ENCODE peak calls at places on chromosomes 12 and 14, in eight cellular contexts. One of them, this sample, is unnamed.

GRCh38 chr12:131620946-131621681 is 89.8 kb upstream of the SFSWAP start:
- DNase-seq in PC-3: no peak
- DNase-seq in testis: peak
- DNase-seq in GM04503: no peak
- DNase-seq in heart right ventricle: no peak
- DNase-seq in stimulated activated CD4-positive, alpha-beta T cell treated with anti-CD3 and anti-CD28 coated beads, Interleukin-4, amount 100 ng/mL, for 1 hour: no peak
- DNase-seq in NCI-H2081: no peak
- DNase-seq in Calu3: no peak
- DNase-seq in this sample: no peak

GRCh38 chr12:98856897-98857540 is 211.9 kb downstream of the APAF1 start:
- DNase-seq in Calu3: no peak
- DNase-seq in GM04503: no peak
- DNase-seq in testis: no peak
- DNase-seq in NCI-H2081: peak
- DNase-seq in heart right ventricle: no peak
- DNase-seq in stimulated activated CD4-positive, alpha-beta T cell treated with anti-CD3 and anti-CD28 coated beads, Interleukin-4, amount 100 ng/mL, for 1 hour: no peak
- DNase-seq in PC-3: peak
- DNase-seq in this sample: no peak

GRCh38 chr12:92509156-92509758 is 193.5 kb upstream of the PLEKHG7 start:
- DNase-seq in Calu3: no peak
- DNase-seq in NCI-H2081: no peak
- DNase-seq in PC-3: peak
- DNase-seq in GM04503: no peak
- DNase-seq in testis: no peak
- DNase-seq in heart right ventricle: no peak
- DNase-seq in stimulated activated CD4-positive, alpha-beta T cell treated with anti-CD3 and anti-CD28 coated beads, Interleukin-4, amount 100 ng/mL, for 1 hour: no peak
- DNase-seq in this sample: no peak

GRCh38 chr14:95993768-95994592 is 45.2 kb upstream of the C14orf132 start:
- DNase-seq in testis: peak
- DNase-seq in Calu3: peak
- DNase-seq in stimulated activated CD4-positive, alpha-beta T cell treated with anti-CD3 and anti-CD28 coated beads, Interleukin-4, amount 100 ng/mL, for 1 hour: no peak
- DNase-seq in GM04503: no peak
- DNase-seq in PC-3: peak
- DNase-seq in heart right ventricle: no peak
- DNase-seq in NCI-H2081: peak
- DNase-seq in this sample: peak

GRCh38 chr14:64960762-64961276 is 11.3 kb downstream of the RAB15 start:
- DNase-seq in PC-3: no peak
- DNase-seq in testis: no peak
- DNase-seq in GM04503: no peak
- DNase-seq in heart right ventricle: no peak
- DNase-seq in stimulated activated CD4-positive, alpha-beta T cell treated with anti-CD3 and anti-CD28 coated beads, Interleukin-4, amount 100 ng/mL, for 1 hour: no peak
- DNase-seq in NCI-H2081: peak
- DNase-seq in Calu3: no peak
- DNase-seq in this sample: no peak

GRCh38 chr14:36647827-36648753 is 13.6 kb upstream of the PAX9 start:
- DNase-seq in NCI-H2081: peak
- DNase-seq in stimulated activated CD4-positive, alpha-beta T cell treated with anti-CD3 and anti-CD28 coated beads, Interleukin-4, amount 100 ng/mL, for 1 hour: no peak
- DNase-seq in heart right ventricle: no peak
- DNase-seq in GM04503: no peak
- DNase-seq in PC-3: peak
- DNase-seq in testis: peak
- DNase-seq in Calu3: peak
- DNase-seq in this sample: no peak

GRCh38 chr14:78164226-78164853 is 5.8 kb upstream of the NRXN3 start:
- DNase-seq in heart right ventricle: no peak
- DNase-seq in GM04503: no peak
- DNase-seq in stimulated activated CD4-positive, alpha-beta T cell treated with anti-CD3 and anti-CD28 coated beads, Interleukin-4, amount 100 ng/mL, for 1 hour: no peak
- DNase-seq in PC-3: peak
- DNase-seq in testis: peak
- DNase-seq in NCI-H2081: peak
- DNase-seq in Calu3: peak
- DNase-seq in this sample: no peak

GRCh38 chr14:53810221-53810620 is 146.4 kb downstream of the BMP4 start:
- DNase-seq in stimulated activated CD4-positive, alpha-beta T cell treated with anti-CD3 and anti-CD28 coated beads, Interleukin-4, amount 100 ng/mL, for 1 hour: no peak
- DNase-seq in NCI-H2081: no peak
- DNase-seq in testis: no peak
- DNase-seq in Calu3: no peak
- DNase-seq in PC-3: no peak
- DNase-seq in heart right ventricle: no peak
- DNase-seq in GM04503: no peak
- DNase-seq in this sample: no peak

GRCh38 chr12:5417500-5417899 is 14.4 kb upstream of the NTF3 start:
- DNase-seq in testis: no peak
- DNase-seq in Calu3: no peak
- DNase-seq in GM04503: no peak
- DNase-seq in PC-3: no peak
- DNase-seq in stimulated activated CD4-positive, alpha-beta T cell treated with anti-CD3 and anti-CD28 coated beads, Interleukin-4, amount 100 ng/mL, for 1 hour: no peak
- DNase-seq in NCI-H2081: no peak
- DNase-seq in heart right ventricle: no peak
- DNase-seq in this sample: no peak

GRCh38 chr12:102522768-102523167 is 42.4 kb upstream of the IGF1 start:
- DNase-seq in NCI-H2081: no peak
- DNase-seq in stimulated activated CD4-positive, alpha-beta T cell treated with anti-CD3 and anti-CD28 coated beads, Interleukin-4, amount 100 ng/mL, for 1 hour: no peak
- DNase-seq in GM04503: no peak
- DNase-seq in Calu3: no peak
- DNase-seq in PC-3: no peak
- DNase-seq in testis: no peak
- DNase-seq in heart right ventricle: no peak
- DNase-seq in this sample: no peak

GRCh38 chr14:64232095-64232830 is 61.9 kb downstream of the ESR2 start:
- DNase-seq in testis: no peak
- DNase-seq in PC-3: peak
- DNase-seq in stimulated activated CD4-positive, alpha-beta T cell treated with anti-CD3 and anti-CD28 coated beads, Interleukin-4, amount 100 ng/mL, for 1 hour: no peak
- DNase-seq in heart right ventricle: no peak
- DNase-seq in Calu3: no peak
- DNase-seq in GM04503: no peak
- DNase-seq in NCI-H2081: no peak
- DNase-seq in this sample: peak

GRCh38 chr12:96368233-96368632 is 32.0 kb downstream of the CDK17 start:
- DNase-seq in NCI-H2081: peak
- DNase-seq in testis: no peak
- DNase-seq in Calu3: no peak
- DNase-seq in GM04503: no peak
- DNase-seq in PC-3: no peak
- DNase-seq in stimulated activated CD4-positive, alpha-beta T cell treated with anti-CD3 and anti-CD28 coated beads, Interleukin-4, amount 100 ng/mL, for 1 hour: no peak
- DNase-seq in heart right ventricle: no peak
- DNase-seq in this sample: no peak

GRCh38 chr14:88013750-88014349 is 8.9 kb downstream of the GPR65 start:
- DNase-seq in Calu3: peak
- DNase-seq in PC-3: peak
- DNase-seq in GM04503: no peak
- DNase-seq in stimulated activated CD4-positive, alpha-beta T cell treated with anti-CD3 and anti-CD28 coated beads, Interleukin-4, amount 100 ng/mL, for 1 hour: peak
- DNase-seq in NCI-H2081: peak
- DNase-seq in heart right ventricle: peak
- DNase-seq in testis: peak
- DNase-seq in this sample: peak

GRCh38 chr14:89378119-89378518 is 38.9 kb downstream of the FOXN3 start:
- DNase-seq in PC-3: no peak
- DNase-seq in Calu3: no peak
- DNase-seq in testis: peak
- DNase-seq in heart right ventricle: no peak
- DNase-seq in NCI-H2081: no peak
- DNase-seq in stimulated activated CD4-positive, alpha-beta T cell treated with anti-CD3 and anti-CD28 coated beads, Interleukin-4, amount 100 ng/mL, for 1 hour: peak
- DNase-seq in GM04503: no peak
- DNase-seq in this sample: peak

GRCh38 chr14:105067140-105067968 is 2.1 kb upstream of the GPR132 start:
- DNase-seq in Calu3: no peak
- DNase-seq in testis: no peak
- DNase-seq in GM04503: no peak
- DNase-seq in stimulated activated CD4-positive, alpha-beta T cell treated with anti-CD3 and anti-CD28 coated beads, Interleukin-4, amount 100 ng/mL, for 1 hour: peak
- DNase-seq in NCI-H2081: no peak
- DNase-seq in heart right ventricle: no peak
- DNase-seq in PC-3: peak
- DNase-seq in this sample: peak

GRCh38 chr12:113684053-113684907 is 212.6 kb upstream of the LHX5 start:
- DNase-seq in Calu3: no peak
- DNase-seq in PC-3: peak
- DNase-seq in testis: no peak
- DNase-seq in GM04503: no peak
- DNase-seq in heart right ventricle: no peak
- DNase-seq in NCI-H2081: no peak
- DNase-seq in stimulated activated CD4-positive, alpha-beta T cell treated with anti-CD3 and anti-CD28 coated beads, Interleukin-4, amount 100 ng/mL, for 1 hour: no peak
- DNase-seq in this sample: no peak

GRCh38 chr12:76274699-76275098 is 73.5 kb downstream of the BBS10 start:
- DNase-seq in testis: no peak
- DNase-seq in NCI-H2081: no peak
- DNase-seq in stimulated activated CD4-positive, alpha-beta T cell treated with anti-CD3 and anti-CD28 coated beads, Interleukin-4, amount 100 ng/mL, for 1 hour: no peak
- DNase-seq in GM04503: peak
- DNase-seq in Calu3: no peak
- DNase-seq in PC-3: no peak
- DNase-seq in heart right ventricle: no peak
- DNase-seq in this sample: peak

GRCh38 chr12:109157986-109158385 is 41.6 kb downstream of the ACACB start:
- DNase-seq in NCI-H2081: no peak
- DNase-seq in stimulated activated CD4-positive, alpha-beta T cell treated with anti-CD3 and anti-CD28 coated beads, Interleukin-4, amount 100 ng/mL, for 1 hour: no peak
- DNase-seq in testis: no peak
- DNase-seq in PC-3: no peak
- DNase-seq in heart right ventricle: no peak
- DNase-seq in Calu3: no peak
- DNase-seq in GM04503: no peak
- DNase-seq in this sample: no peak

GRCh38 chr14:75648066-75648838 is 12.4 kb downstream of the ERG28 start:
- DNase-seq in PC-3: peak
- DNase-seq in stimulated activated CD4-positive, alpha-beta T cell treated with anti-CD3 and anti-CD28 coated beads, Interleukin-4, amount 100 ng/mL, for 1 hour: no peak
- DNase-seq in GM04503: peak
- DNase-seq in Calu3: no peak
- DNase-seq in heart right ventricle: peak
- DNase-seq in NCI-H2081: no peak
- DNase-seq in testis: peak
- DNase-seq in this sample: peak

GRCh38 chr14:103854017-103854808 is 6.8 kb upstream of the PPP1R13B start:
- DNase-seq in PC-3: peak
- DNase-seq in testis: no peak
- DNase-seq in GM04503: no peak
- DNase-seq in Calu3: no peak
- DNase-seq in NCI-H2081: no peak
- DNase-seq in stimulated activated CD4-positive, alpha-beta T cell treated with anti-CD3 and anti-CD28 coated beads, Interleukin-4, amount 100 ng/mL, for 1 hour: no peak
- DNase-seq in heart right ventricle: no peak
- DNase-seq in this sample: no peak

GRCh38 chr12:62724947-62725447 is 210.0 kb downstream of the PPM1H start:
- DNase-seq in heart right ventricle: no peak
- DNase-seq in testis: no peak
- DNase-seq in Calu3: peak
- DNase-seq in NCI-H2081: no peak
- DNase-seq in GM04503: peak
- DNase-seq in PC-3: peak
- DNase-seq in stimulated activated CD4-positive, alpha-beta T cell treated with anti-CD3 and anti-CD28 coated beads, Interleukin-4, amount 100 ng/mL, for 1 hour: no peak
- DNase-seq in this sample: peak

GRCh38 chr14:71135496-71135895 is 228.2 kb downstream of the PCNX1 start:
- DNase-seq in heart right ventricle: no peak
- DNase-seq in stimulated activated CD4-positive, alpha-beta T cell treated with anti-CD3 and anti-CD28 coated beads, Interleukin-4, amount 100 ng/mL, for 1 hour: no peak
- DNase-seq in NCI-H2081: no peak
- DNase-seq in Calu3: no peak
- DNase-seq in PC-3: no peak
- DNase-seq in testis: no peak
- DNase-seq in GM04503: no peak
- DNase-seq in this sample: no peak

GRCh38 chr14:103576371-103577024 is 13.7 kb downstream of the COA8 start:
- DNase-seq in heart right ventricle: peak
- DNase-seq in stimulated activated CD4-positive, alpha-beta T cell treated with anti-CD3 and anti-CD28 coated beads, Interleukin-4, amount 100 ng/mL, for 1 hour: no peak
- DNase-seq in Calu3: peak
- DNase-seq in testis: peak
- DNase-seq in GM04503: peak
- DNase-seq in PC-3: peak
- DNase-seq in NCI-H2081: peak
- DNase-seq in this sample: peak

GRCh38 chr12:79681008-79681590 is 9.7 kb downstream of the PAWR start:
- DNase-seq in NCI-H2081: no peak
- DNase-seq in testis: no peak
- DNase-seq in stimulated activated CD4-positive, alpha-beta T cell treated with anti-CD3 and anti-CD28 coated beads, Interleukin-4, amount 100 ng/mL, for 1 hour: no peak
- DNase-seq in GM04503: no peak
- DNase-seq in Calu3: peak
- DNase-seq in heart right ventricle: no peak
- DNase-seq in PC-3: peak
- DNase-seq in this sample: no peak

GRCh38 chr14:91092095-91092494 is 21.8 kb upstream of the DGLUCY start:
- DNase-seq in GM04503: no peak
- DNase-seq in stimulated activated CD4-positive, alpha-beta T cell treated with anti-CD3 and anti-CD28 coated beads, Interleukin-4, amount 100 ng/mL, for 1 hour: no peak
- DNase-seq in heart right ventricle: no peak
- DNase-seq in PC-3: no peak
- DNase-seq in testis: no peak
- DNase-seq in NCI-H2081: no peak
- DNase-seq in Calu3: no peak
- DNase-seq in this sample: no peak

GRCh38 chr14:85471156-85471555 is 58.8 kb upstream of the FLRT2 start:
- DNase-seq in heart right ventricle: no peak
- DNase-seq in Calu3: no peak
- DNase-seq in testis: no peak
- DNase-seq in stimulated activated CD4-positive, alpha-beta T cell treated with anti-CD3 and anti-CD28 coated beads, Interleukin-4, amount 100 ng/mL, for 1 hour: no peak
- DNase-seq in NCI-H2081: no peak
- DNase-seq in PC-3: no peak
- DNase-seq in GM04503: peak
- DNase-seq in this sample: no peak

GRCh38 chr12:20641127-20641526 is 54.0 kb upstream of the SLCO1C1 start:
- DNase-seq in GM04503: no peak
- DNase-seq in heart right ventricle: no peak
- DNase-seq in testis: no peak
- DNase-seq in PC-3: no peak
- DNase-seq in NCI-H2081: no peak
- DNase-seq in Calu3: no peak
- DNase-seq in stimulated activated CD4-positive, alpha-beta T cell treated with anti-CD3 and anti-CD28 coated beads, Interleukin-4, amount 100 ng/mL, for 1 hour: no peak
- DNase-seq in this sample: no peak

GRCh38 chr12:121288941-121289340 is 7.6 kb downstream of the CAMKK2 start:
- DNase-seq in NCI-H2081: no peak
- DNase-seq in testis: peak
- DNase-seq in PC-3: no peak
- DNase-seq in GM04503: no peak
- DNase-seq in Calu3: no peak
- DNase-seq in heart right ventricle: peak
- DNase-seq in stimulated activated CD4-positive, alpha-beta T cell treated with anti-CD3 and anti-CD28 coated beads, Interleukin-4, amount 100 ng/mL, for 1 hour: no peak
- DNase-seq in this sample: no peak

GRCh38 chr12:116066381-116067230 is 210.9 kb downstream of the MED13L start:
- DNase-seq in heart right ventricle: peak
- DNase-seq in GM04503: no peak
- DNase-seq in stimulated activated CD4-positive, alpha-beta T cell treated with anti-CD3 and anti-CD28 coated beads, Interleukin-4, amount 100 ng/mL, for 1 hour: peak
- DNase-seq in NCI-H2081: peak
- DNase-seq in Calu3: peak
- DNase-seq in PC-3: peak
- DNase-seq in testis: peak
- DNase-seq in this sample: peak

GRCh38 chr12:113658030-113658655 is 186.5 kb upstream of the LHX5 start:
- DNase-seq in Calu3: no peak
- DNase-seq in stimulated activated CD4-positive, alpha-beta T cell treated with anti-CD3 and anti-CD28 coated beads, Interleukin-4, amount 100 ng/mL, for 1 hour: no peak
- DNase-seq in NCI-H2081: no peak
- DNase-seq in PC-3: peak
- DNase-seq in GM04503: no peak
- DNase-seq in heart right ventricle: no peak
- DNase-seq in testis: no peak
- DNase-seq in this sample: no peak

GRCh38 chr14:89576132-89576923 is 159.3 kb upstream of the FOXN3 start:
- DNase-seq in testis: no peak
- DNase-seq in PC-3: no peak
- DNase-seq in heart right ventricle: no peak
- DNase-seq in NCI-H2081: no peak
- DNase-seq in stimulated activated CD4-positive, alpha-beta T cell treated with anti-CD3 and anti-CD28 coated beads, Interleukin-4, amount 100 ng/mL, for 1 hour: no peak
- DNase-seq in GM04503: no peak
- DNase-seq in Calu3: no peak
- DNase-seq in this sample: no peak

GRCh38 chr12:27178723-27179398 is 65.2 kb upstream of the STK38L start:
- DNase-seq in GM04503: no peak
- DNase-seq in Calu3: no peak
- DNase-seq in NCI-H2081: no peak
- DNase-seq in PC-3: peak
- DNase-seq in heart right ventricle: no peak
- DNase-seq in stimulated activated CD4-positive, alpha-beta T cell treated with anti-CD3 and anti-CD28 coated beads, Interleukin-4, amount 100 ng/mL, for 1 hour: no peak
- DNase-seq in testis: no peak
- DNase-seq in this sample: no peak

GRCh38 chr12:2796187-2796663 is 1.5 kb downstream of the FKBP4 start:
- DNase-seq in heart right ventricle: no peak
- DNase-seq in Calu3: no peak
- DNase-seq in GM04503: no peak
- DNase-seq in NCI-H2081: no peak
- DNase-seq in testis: no peak
- DNase-seq in stimulated activated CD4-positive, alpha-beta T cell treated with anti-CD3 and anti-CD28 coated beads, Interleukin-4, amount 100 ng/mL, for 1 hour: no peak
- DNase-seq in PC-3: peak
- DNase-seq in this sample: peak

GRCh38 chr14:81427348-81428058 is 27.4 kb upstream of the STON2 start:
- DNase-seq in PC-3: peak
- DNase-seq in heart right ventricle: peak
- DNase-seq in stimulated activated CD4-positive, alpha-beta T cell treated with anti-CD3 and anti-CD28 coated beads, Interleukin-4, amount 100 ng/mL, for 1 hour: no peak
- DNase-seq in testis: peak
- DNase-seq in NCI-H2081: no peak
- DNase-seq in GM04503: no peak
- DNase-seq in Calu3: no peak
- DNase-seq in this sample: no peak

This sample was measured in hepatic stellate cell.